ENCODE peak calls at places on chromosomes 11 and 22, in five cellular contexts. H, O, P, K and R are unnamed samples.

GRCh38 chr11:19032990-19033389 is 27.5 kb downstream of the MRGPRX2 start:
- DNase-seq in H (no peak), O (no peak), P (no peak), K (no peak), R (no peak)

GRCh38 chr11:90234977-90235376 is 12.1 kb upstream of the CHORDC1 start:
- DNase-seq in H (no peak), O (no peak), P (no peak), K (no peak), R (no peak)

GRCh38 chr11:118052581-118053206 is 24.2 kb upstream of the TMPRSS4 start:
- DNase-seq in H (no peak), O (no peak), P (no peak), K (no peak), R (no peak)

GRCh38 chr22:43176090-43176489 is 10.8 kb downstream of the TTLL12 start:
- DNase-seq in H (no peak), O (no peak), P (no peak), K (no peak), R (no peak)

GRCh38 chr22:36923458-36923784 is 10.0 kb downstream of the CSF2RB start:
- DNase-seq in H (no peak), O (no peak), P (no peak), K (no peak), R (no peak)

GRCh38 chr22:22603470-22603947 is 40.9 kb upstream of the GGTLC2 start:
- DNase-seq in H (no peak), O (no peak), P (no peak), K (no peak), R (no peak)

GRCh38 chr11:67266424-67267187 is at the start of gene GRK2:
- DNase-seq in H (no peak), O (peak; percentile 42), P (peak; percentile 65), K (no peak), R (no peak)

GRCh38 chr22:46057762-46058420 is 80.9 kb upstream of the WNT7B start:
- DNase-seq in H (no peak), O (peak; percentile 53), P (peak; percentile 31), K (no peak), R (no peak)

GRCh38 chr11:72585762-72586590 is 88.2 kb downstream of the PDE2A start:
- DNase-seq in H (no peak), O (peak; percentile 69), P (peak; percentile 69), K (peak; percentile 64), R (peak; percentile 80)

GRCh38 chr11:114278342-114279065 is 17.7 kb upstream of the NNMT start:
- DNase-seq in H (no peak), O (no peak), P (no peak), K (no peak), R (no peak)

GRCh38 chr22:38153821-38154562 is 27.6 kb downstream of the PLA2G6 start:
- DNase-seq in H (no peak), O (no peak), P (no peak), K (no peak), R (no peak)

GRCh38 chr11:34387653-34388052 is 29.8 kb upstream of the ABTB2 start:
- DNase-seq in H (no peak), O (no peak), P (no peak), K (no peak), R (no peak)

GRCh38 chr11:46363455-46363920 is 16.2 kb downstream of the DGKZ start:
- DNase-seq in H (no peak), O (no peak), P (peak; percentile 73), K (peak; percentile 28), R (no peak)

GRCh38 chr11:62665630-62666258 is 632 bp downstream of the CSKMT start:
- DNase-seq in H (no peak), O (peak; percentile 60), P (peak; percentile 57), K (peak; percentile 25), R (no peak)

GRCh38 chr11:72078477-72078876 is 1.9 kb downstream of the NUMA1 start:
- DNase-seq in H (no peak), O (no peak), P (no peak), K (no peak), R (no peak)

GRCh38 chr22:36332623-36333331 is 55.0 kb downstream of the MYH9 start:
- DNase-seq in H (no peak), O (peak; percentile 57), P (no peak), K (no peak), R (no peak)

GRCh38 chr11:47861762-47862161 is 13.6 kb upstream of the NUP160 start:
- DNase-seq in H (no peak), O (no peak), P (no peak), K (no peak), R (no peak)

GRCh38 chr11:17544181-17544622 is at the start of gene USH1C:
- DNase-seq in H (no peak), O (no peak), P (no peak), K (no peak), R (no peak)

GRCh38 chr22:28857288-28857687 is 26.1 kb upstream of the ZNRF3 start:
- DNase-seq in H (no peak), O (no peak), P (no peak), K (no peak), R (no peak)

GRCh38 chr11:123429851-123430735 is at the start of gene GRAMD1B:
- DNase-seq in H (peak; percentile 82), O (peak; percentile 78), P (peak; percentile 67), K (peak; percentile 73), R (peak; percentile 12)

GRCh38 chr22:43616645-43617044 is 195.5 kb downstream of the EFCAB6 start:
- DNase-seq in H (no peak), O (no peak), P (no peak), K (peak; percentile 9), R (peak; percentile 2)

GRCh38 chr11:19455731-19456130 is 215.0 kb upstream of the E2F8 start:
- DNase-seq in H (no peak), O (no peak), P (no peak), K (no peak), R (no peak)

GRCh38 chr11:43268786-43269185 is 43.0 kb upstream of the API5 start:
- DNase-seq in H (no peak), O (no peak), P (no peak), K (no peak), R (no peak)

GRCh38 chr11:108486828-108487227 is 11.4 kb downstream of the POGLUT3 start:
- DNase-seq in H (no peak), O (no peak), P (no peak), K (no peak), R (no peak)

GRCh38 chr11:123357990-123358827 is 71.9 kb upstream of the GRAMD1B start:
- DNase-seq in H (no peak), O (peak; percentile 16), P (no peak), K (peak; percentile 12), R (no peak)

GRCh38 chr11:76400967-76401366 is 19.8 kb downstream of the GVQW3 start:
- DNase-seq in H (no peak), O (no peak), P (no peak), K (no peak), R (no peak)

GRCh38 chr11:47477323-47477722 is 28.4 kb upstream of the RAPSN start:
- DNase-seq in H (no peak), O (no peak), P (no peak), K (no peak), R (no peak)

GRCh38 chr11:86737752-86738151 is 62.6 kb upstream of the PRSS23 start:
- DNase-seq in H (no peak), O (no peak), P (no peak), K (peak; percentile 1), R (no peak)

GRCh38 chr11:6862961-6863360 is at the start of gene OR10A2:
- DNase-seq in H (no peak), O (no peak), P (no peak), K (no peak), R (no peak)

GRCh38 chr11:12767577-12767976 is 93.4 kb downstream of the TEAD1 start:
- DNase-seq in H (no peak), O (no peak), P (no peak), K (no peak), R (no peak)

GRCh38 chr11:12678991-12679390 is 4.8 kb downstream of the TEAD1 start:
- DNase-seq in H (no peak), O (no peak), P (no peak), K (no peak), R (no peak)

GRCh38 chr22:26656896-26657851 is at the start of gene MIAT:
- DNase-seq in H (no peak), O (peak; percentile 69), P (peak; percentile 43), K (peak; percentile 76), R (peak; percentile 29)

GRCh38 chr22:37485006-37485713 is 1.0 kb downstream of the MFNG start:
- DNase-seq in H (no peak), O (peak; percentile 65), P (peak; percentile 59), K (no peak), R (no peak)

GRCh38 chr22:30270841-30271240 is 4.2 kb upstream of the OSM start:
- DNase-seq in H (no peak), O (no peak), P (peak; percentile 68), K (no peak), R (no peak)